ENCODE peak calls at places on chromosomes 11 and 22, in ten cellular contexts. K is foreskin melanocyte; M is activated T-cell treated with anti-CD3 and anti-CD28 coated beads, Interleukin-2, amount 50 U/mL, for 72 hours; W is sciatic nerve; V is mammary epithelial cell; C is left colon; H is ACHN; G is AG10803; S is hepatocyte; P is GM23338. O is an unnamed sample.

GRCh38 chr11:64619196-64619595 is 28.2 kb downstream of the SLC22A12 start:
- DNase-seq in K (no peak), M (no peak), W (no peak), V (no peak), C (no peak), H (no peak), G (no peak), S (no peak), P (no peak), O (no peak)

GRCh38 chr11:4495487-4495886 is 13.0 kb downstream of the OR52K1 start:
- DNase-seq in K (no peak), M (no peak), W (no peak), V (no peak), C (no peak), H (no peak), G (no peak), S (peak), P (no peak), O (no peak)

GRCh38 chr11:65403607-65404121 is 17.2 kb downstream of the FRMD8 start:
- DNase-seq in K (no peak), M (no peak), W (no peak), V (no peak), C (no peak), H (no peak), G (no peak), S (no peak), P (no peak), O (no peak)

GRCh38 chr11:261624-262023 is 16.6 kb upstream of the NLRP6 start:
- DNase-seq in K (no peak), M (no peak), W (no peak), V (no peak), C (no peak), H (no peak), G (no peak), S (no peak), P (no peak), O (no peak)

GRCh38 chr11:116641561-116642045 is 131.2 kb downstream of the BUD13 start:
- DNase-seq in K (no peak), M (peak), W (no peak), V (peak), C (peak), H (peak), G (peak), S (peak), P (peak), O (no peak)

GRCh38 chr11:130103296-130103814 is 33.7 kb downstream of the APLP2 start:
- DNase-seq in K (no peak), M (no peak), W (no peak), V (peak), C (no peak), H (peak), G (peak), S (peak), P (no peak), O (no peak)

GRCh38 chr11:132520199-132520598 is 1012.1 kb downstream of the OPCML start:
- DNase-seq in K (peak), M (no peak), W (no peak), V (no peak), C (no peak), H (no peak), G (peak), S (no peak), P (no peak), O (no peak)

GRCh38 chr11:19429108-19429760 is 188.5 kb upstream of the E2F8 start:
- DNase-seq in K (no peak), M (no peak), W (no peak), V (no peak), C (no peak), H (no peak), G (no peak), S (no peak), P (no peak), O (no peak)

GRCh38 chr11:10038916-10039315 is 255.1 kb downstream of the SBF2 start:
- DNase-seq in K (no peak), M (no peak), W (no peak), V (no peak), C (no peak), H (no peak), G (peak), S (no peak), P (no peak), O (no peak)

GRCh38 chr22:35605787-35606492 is 11.2 kb downstream of the MB start:
- DNase-seq in K (no peak), M (no peak), W (no peak), V (no peak), C (no peak), H (no peak), G (no peak), S (no peak), P (no peak), O (no peak)

GRCh38 chr22:28029201-28029948 is 110.3 kb upstream of the PITPNB start:
- DNase-seq in K (no peak), M (no peak), W (peak), V (no peak), C (peak), H (no peak), G (peak), S (no peak), P (peak), O (no peak)

GRCh38 chr11:2892215-2893020 is 6.8 kb upstream of the CDKN1C start:
- DNase-seq in K (peak), M (peak), W (peak), V (no peak), C (peak), H (peak), G (peak), S (peak), P (peak), O (no peak)

GRCh38 chr11:61273151-61274078 is 21.7 kb downstream of the VWCE start:
- DNase-seq in K (no peak), M (no peak), W (no peak), V (peak), C (peak), H (peak), G (no peak), S (no peak), P (no peak), O (no peak)

GRCh38 chr22:32801436-32802290 is at the start of gene TIMP3:
- DNase-seq in K (peak), M (peak), W (peak), V (peak), C (peak), H (no peak), G (peak), S (peak), P (peak), O (no peak)

GRCh38 chr11:74004694-74005615 is 3.9 kb downstream of the UCP3 start:
- DNase-seq in K (no peak), M (peak), W (peak), V (no peak), C (peak), H (no peak), G (no peak), S (no peak), P (no peak), O (no peak)

GRCh38 chr11:41784513-41785335 is 325.3 kb upstream of the LRRC4C start:
- DNase-seq in K (no peak), M (no peak), W (no peak), V (peak), C (no peak), H (no peak), G (no peak), S (peak), P (no peak), O (no peak)

GRCh38 chr22:46976130-46976529 is 213.7 kb downstream of the TBC1D22A start:
- DNase-seq in K (no peak), M (no peak), W (peak), V (no peak), C (no peak), H (no peak), G (no peak), S (no peak), P (no peak), O (no peak)

GRCh38 chr11:75597636-75598035 is 35.6 kb downstream of the SERPINH1 start:
- DNase-seq in K (no peak), M (peak), W (no peak), V (peak), C (no peak), H (peak), G (no peak), S (peak), P (peak), O (no peak)

GRCh38 chr11:125433454-125434121 is 62.5 kb downstream of the FEZ1 start:
- DNase-seq in K (peak), M (peak), W (peak), V (peak), C (peak), H (peak), G (peak), S (peak), P (peak), O (no peak)

GRCh38 chr11:76654310-76654851 is 16.2 kb downstream of the LRRC32 start:
- DNase-seq in K (no peak), M (no peak), W (peak), V (no peak), C (peak), H (no peak), G (peak), S (peak), P (no peak), O (no peak)

O was measured in epithelial cell of proximal tubule.